ENCODE peak calls at places on chromosomes 12 and 14, in five cellular contexts. One of them, this sample, is unnamed.

GRCh38 chr12:105223358-105223840 is 12.6 kb downstream of the APPL2 start:
- DNase-seq in neural crest cell: no peak
- DNase-seq in nephron progenitor cell: no peak
- DNase-seq in psoas muscle: no peak
- DNase-seq in heart right ventricle: no peak
- DNase-seq in this sample: no peak

GRCh38 chr12:11862794-11863193 is 207.9 kb upstream of the BCL2L14 start:
- DNase-seq in neural crest cell: no peak
- DNase-seq in nephron progenitor cell: peak; percentile 23
- DNase-seq in psoas muscle: no peak
- DNase-seq in heart right ventricle: no peak
- DNase-seq in this sample: no peak

GRCh38 chr14:104609666-104610065 is 5.1 kb upstream of the TMEM179 start:
- DNase-seq in neural crest cell: no peak
- DNase-seq in nephron progenitor cell: no peak
- DNase-seq in psoas muscle: no peak
- DNase-seq in heart right ventricle: no peak
- DNase-seq in this sample: no peak

GRCh38 chr12:6927379-6927991 is at the start of gene ATN1:
- DNase-seq in neural crest cell: peak; percentile 57
- DNase-seq in nephron progenitor cell: peak; percentile 81
- DNase-seq in psoas muscle: peak; percentile 92
- DNase-seq in heart right ventricle: peak; percentile 86
- DNase-seq in this sample: peak; percentile 75

GRCh38 chr14:25406818-25407217 is 356.9 kb upstream of the STXBP6 start:
- DNase-seq in neural crest cell: peak; percentile 36
- DNase-seq in nephron progenitor cell: peak; percentile 53
- DNase-seq in psoas muscle: no peak
- DNase-seq in heart right ventricle: no peak
- DNase-seq in this sample: no peak

GRCh38 chr14:65149116-65149515 is 46.8 kb upstream of the MAX start:
- DNase-seq in neural crest cell: no peak
- DNase-seq in nephron progenitor cell: no peak
- DNase-seq in psoas muscle: no peak
- DNase-seq in heart right ventricle: no peak
- DNase-seq in this sample: no peak

GRCh38 chr14:104107611-104108569 is 22.4 kb downstream of the ASPG start:
- DNase-seq in neural crest cell: no peak
- DNase-seq in nephron progenitor cell: peak; percentile 42
- DNase-seq in psoas muscle: peak; percentile 44
- DNase-seq in heart right ventricle: no peak
- DNase-seq in this sample: no peak

GRCh38 chr12:85007836-85008235 is 28.2 kb downstream of the TSPAN19 start:
- DNase-seq in neural crest cell: no peak
- DNase-seq in nephron progenitor cell: no peak
- DNase-seq in psoas muscle: no peak
- DNase-seq in heart right ventricle: no peak
- DNase-seq in this sample: no peak

GRCh38 chr14:70622111-70622712 is 19.5 kb upstream of the TTC9 start:
- DNase-seq in neural crest cell: peak; percentile 16
- DNase-seq in nephron progenitor cell: peak; percentile 33
- DNase-seq in psoas muscle: no peak
- DNase-seq in heart right ventricle: no peak
- DNase-seq in this sample: peak; percentile 21

GRCh38 chr12:124762791-124763593 is 100.7 kb downstream of the SCARB1 start:
- DNase-seq in neural crest cell: no peak
- DNase-seq in nephron progenitor cell: no peak
- DNase-seq in psoas muscle: no peak
- DNase-seq in heart right ventricle: no peak
- DNase-seq in this sample: no peak

GRCh38 chr12:94941440-94941862 is 62.0 kb downstream of the NDUFA12 start:
- DNase-seq in neural crest cell: no peak
- DNase-seq in nephron progenitor cell: no peak
- DNase-seq in psoas muscle: peak; percentile 75
- DNase-seq in heart right ventricle: peak; percentile 40
- DNase-seq in this sample: no peak

GRCh38 chr14:65034021-65034420 is 47.3 kb downstream of the FNTB start:
- DNase-seq in neural crest cell: no peak
- DNase-seq in nephron progenitor cell: no peak
- DNase-seq in psoas muscle: no peak
- DNase-seq in heart right ventricle: no peak
- DNase-seq in this sample: no peak

GRCh38 chr12:119573086-119573485 is 20.5 kb upstream of the TMEM233 start:
- DNase-seq in neural crest cell: no peak
- DNase-seq in nephron progenitor cell: no peak
- DNase-seq in psoas muscle: no peak
- DNase-seq in heart right ventricle: no peak
- DNase-seq in this sample: no peak

DNA sequence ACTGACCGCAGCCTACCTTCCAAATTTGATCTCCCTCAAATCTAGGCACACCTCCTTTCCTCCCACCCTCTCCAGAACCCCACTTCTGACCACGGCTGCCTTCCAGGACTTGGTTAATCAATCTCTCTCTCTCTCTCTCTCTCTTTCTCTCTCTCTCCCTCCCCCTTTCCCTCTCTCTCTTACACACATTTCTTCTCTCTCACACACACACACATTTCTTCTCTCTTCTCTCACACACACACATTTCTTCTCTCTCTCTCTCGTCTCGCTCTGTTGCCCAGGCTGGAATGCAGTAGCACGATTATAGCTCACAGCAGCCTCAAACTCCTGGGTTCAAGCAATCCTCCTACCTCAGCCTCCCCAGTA is 521 bp upstream of the GMFB start:
- DNase-seq in neural crest cell: no peak
- DNase-seq in nephron progenitor cell: no peak
- DNase-seq in psoas muscle: no peak
- DNase-seq in heart right ventricle: no peak
- DNase-seq in this sample: no peak
- TF ChIP-seq CTCF in neural crest cell: no peak
- TF ChIP-seq CTCF in nephron progenitor cell: peak; percentile 3
- TF ChIP-seq CTCF in psoas muscle: no peak
- TF ChIP-seq CTCF in heart right ventricle: no peak
- TF ChIP-seq CTCF in this sample: no peak

DNA sequence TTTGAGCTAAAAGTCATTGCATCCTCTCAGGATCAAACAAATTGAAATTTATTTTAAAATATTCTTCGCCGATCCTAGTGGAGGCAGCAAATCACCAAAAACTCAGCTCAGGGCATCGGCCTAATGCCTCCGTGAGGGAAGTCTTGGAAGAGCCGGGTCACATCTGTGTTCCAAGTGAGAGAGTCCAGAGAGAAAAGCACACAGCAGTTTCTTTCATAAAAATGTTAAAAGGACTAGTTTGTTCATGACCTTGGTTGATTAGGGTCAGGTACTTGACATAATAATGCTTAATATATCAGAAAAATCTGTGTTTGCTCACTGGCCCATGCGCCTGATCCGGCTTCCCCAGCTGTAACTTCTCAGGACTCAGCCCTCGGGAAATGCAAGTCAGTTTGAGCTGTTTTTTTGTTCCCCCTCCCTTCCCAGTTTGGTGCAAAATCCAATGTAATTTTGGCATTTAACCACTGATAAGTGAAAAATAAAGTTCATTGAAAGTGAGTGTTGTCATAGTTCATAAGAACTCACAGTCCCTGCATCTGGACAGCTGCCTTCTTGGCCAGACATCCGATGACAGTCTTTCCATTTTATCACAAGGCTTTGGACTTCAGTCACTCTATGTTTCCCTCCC is 161.7 kb downstream of the CAND1 start:
- DNase-seq in neural crest cell: no peak
- DNase-seq in nephron progenitor cell: no peak
- DNase-seq in psoas muscle: peak; percentile 75
- DNase-seq in heart right ventricle: peak; percentile 41
- DNase-seq in this sample: no peak
- TF ChIP-seq CTCF in neural crest cell: peak; percentile 14
- TF ChIP-seq CTCF in nephron progenitor cell: no peak
- TF ChIP-seq CTCF in psoas muscle: peak; percentile 20
- TF ChIP-seq CTCF in heart right ventricle: peak; percentile 41
- TF ChIP-seq CTCF in this sample: no peak

GRCh38 chr12:65876898-65877721 is 52.8 kb downstream of the HMGA2 start:
- DNase-seq in neural crest cell: no peak
- DNase-seq in nephron progenitor cell: peak; percentile 42
- DNase-seq in psoas muscle: no peak
- DNase-seq in heart right ventricle: no peak
- DNase-seq in this sample: peak; percentile 36

GRCh38 chr12:65877836-65878235 is 53.6 kb downstream of the HMGA2 start:
- DNase-seq in neural crest cell: no peak
- DNase-seq in nephron progenitor cell: no peak
- DNase-seq in psoas muscle: no peak
- DNase-seq in heart right ventricle: no peak
- DNase-seq in this sample: no peak

GRCh38 chr12:65879878-65880277 is 55.6 kb downstream of the HMGA2 start:
- DNase-seq in neural crest cell: no peak
- DNase-seq in nephron progenitor cell: no peak
- DNase-seq in psoas muscle: no peak
- DNase-seq in heart right ventricle: no peak
- DNase-seq in this sample: no peak

GRCh38 chr12:65875635-65876034 is 51.4 kb downstream of the HMGA2 start:
- DNase-seq in neural crest cell: no peak
- DNase-seq in nephron progenitor cell: no peak
- DNase-seq in psoas muscle: no peak
- DNase-seq in heart right ventricle: no peak
- DNase-seq in this sample: no peak

GRCh38 chr12:65878540-65878939 is 54.3 kb downstream of the HMGA2 start:
- DNase-seq in neural crest cell: no peak
- DNase-seq in nephron progenitor cell: no peak
- DNase-seq in psoas muscle: no peak
- DNase-seq in heart right ventricle: no peak
- DNase-seq in this sample: no peak
- TF ChIP-seq CTCF in neural crest cell: no peak
- TF ChIP-seq CTCF in nephron progenitor cell: no peak
- TF ChIP-seq CTCF in psoas muscle: no peak
- TF ChIP-seq CTCF in heart right ventricle: no peak
- TF ChIP-seq CTCF in this sample: peak; percentile 25

DNA sequence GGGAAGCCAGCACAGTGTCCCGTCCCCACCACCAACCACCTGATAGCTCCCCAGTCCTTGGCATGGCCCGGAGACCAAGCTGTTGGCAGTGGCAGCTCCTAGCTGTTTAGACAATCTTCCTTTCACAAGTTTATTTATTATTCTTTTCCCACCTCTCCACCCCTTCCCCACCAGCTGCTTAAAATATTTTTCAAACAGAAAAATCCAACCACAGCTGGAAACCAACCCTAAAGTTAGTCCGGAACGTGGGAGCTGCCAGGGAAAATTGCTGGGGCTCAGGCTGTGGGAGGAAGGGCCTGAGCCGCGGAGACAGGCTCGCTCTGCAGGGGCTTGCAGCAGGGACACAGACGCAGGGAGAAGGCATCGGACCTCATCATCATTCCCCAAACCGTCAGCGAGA is 16.1 kb upstream of the TMEM106C start:
- DNase-seq in neural crest cell: no peak
- DNase-seq in nephron progenitor cell: no peak
- DNase-seq in psoas muscle: no peak
- DNase-seq in heart right ventricle: no peak
- DNase-seq in this sample: no peak
- TF ChIP-seq CTCF in neural crest cell: no peak
- TF ChIP-seq CTCF in nephron progenitor cell: no peak
- TF ChIP-seq CTCF in psoas muscle: no peak
- TF ChIP-seq CTCF in heart right ventricle: no peak
- TF ChIP-seq CTCF in this sample: no peak

This sample was measured in progenitor cell of endocrine pancreas.